ENCODE peak calls at places on chromosomes 3 and 15, in ten cellular contexts. M is transverse colon, Y is fibroblast of lung, V is lower lobe of right lung, Z is GM23338, X is SK-N-SH, N is AG10803, S is sigmoid colon, I is K562, L is mammary epithelial cell. H is an unnamed sample.

GRCh38 chr3:13054705-13055285 is 18.4 kb downstream of the IQSEC1 start:
- DNase-seq in M (no peak), Y (no peak), V (no peak), Z (no peak), X (no peak), N (no peak), S (no peak), I (no peak), L (no peak), H (peak)

GRCh38 chr3:197534348-197534725 is 21.4 kb downstream of the BDH1 start:
- DNase-seq in M (no peak), Y (no peak), V (no peak), Z (no peak), X (no peak), N (no peak), S (no peak), I (no peak), L (peak), H (no peak)

GRCh38 chr3:105513042-105513441 is 146.3 kb downstream of the ALCAM start:
- DNase-seq in M (no peak), Y (peak), V (no peak), Z (no peak), X (no peak), N (peak), S (no peak), I (no peak), L (peak), H (no peak)

GRCh38 chr3:16070707-16071106 is 103.8 kb upstream of the GALNT15 start:
- DNase-seq in M (no peak), Y (no peak), V (no peak), Z (no peak), X (no peak), N (no peak), S (no peak), I (no peak), L (no peak), H (no peak)

GRCh38 chr3:94071713-94072284 is 8.9 kb downstream of the NSUN3 start:
- DNase-seq in M (no peak), Y (no peak), V (no peak), Z (no peak), X (no peak), N (no peak), S (no peak), I (no peak), L (no peak), H (no peak)

GRCh38 chr3:172317984-172318383 is 130.3 kb downstream of the GHSR start:
- DNase-seq in M (peak), Y (peak), V (peak), Z (no peak), X (peak), N (peak), S (peak), I (no peak), L (peak), H (peak)

GRCh38 chr3:107430214-107431047 is 53.2 kb downstream of the CCDC54 start:
- DNase-seq in M (peak), Y (peak), V (no peak), Z (peak), X (peak), N (peak), S (no peak), I (no peak), L (no peak), H (peak)

GRCh38 chr15:34161329-34161953 is 48.5 kb downstream of the KATNBL1 start:
- DNase-seq in M (no peak), Y (no peak), V (no peak), Z (peak), X (no peak), N (no peak), S (no peak), I (no peak), L (peak), H (no peak)

GRCh38 chr3:53841296-53841695 is 4.9 kb downstream of the CHDH start:
- DNase-seq in M (peak), Y (no peak), V (no peak), Z (no peak), X (no peak), N (no peak), S (no peak), I (no peak), L (no peak), H (no peak)

GRCh38 chr3:27802849-27803248 is 80.7 kb upstream of the EOMES start:
- DNase-seq in M (no peak), Y (no peak), V (no peak), Z (no peak), X (no peak), N (no peak), S (no peak), I (no peak), L (no peak), H (no peak)

GRCh38 chr3:196537319-196537984 is 22.3 kb upstream of the SMCO1 start:
- DNase-seq in M (peak), Y (peak), V (no peak), Z (peak), X (peak), N (no peak), S (no peak), I (peak), L (peak), H (no peak)

GRCh38 chr3:184791134-184791533 is 20.8 kb upstream of the VPS8 start:
- DNase-seq in M (no peak), Y (no peak), V (no peak), Z (no peak), X (peak), N (no peak), S (no peak), I (no peak), L (no peak), H (no peak)

GRCh38 chr3:184377882-184378445 is at the start of gene THPO:
- DNase-seq in M (no peak), Y (no peak), V (no peak), Z (peak), X (no peak), N (no peak), S (peak), I (peak), L (no peak), H (peak)

GRCh38 chr3:179942560-179943075 is 94.1 kb downstream of the PEX5L start:
- DNase-seq in M (no peak), Y (no peak), V (no peak), Z (no peak), X (no peak), N (no peak), S (no peak), I (no peak), L (no peak), H (no peak)
- H3K4me3 ChIP-seq in M (no peak), Y (peak), V (peak), Z (peak), X (peak), N (peak), S (peak), I (no peak), L (no peak), H (no peak)

DNA sequence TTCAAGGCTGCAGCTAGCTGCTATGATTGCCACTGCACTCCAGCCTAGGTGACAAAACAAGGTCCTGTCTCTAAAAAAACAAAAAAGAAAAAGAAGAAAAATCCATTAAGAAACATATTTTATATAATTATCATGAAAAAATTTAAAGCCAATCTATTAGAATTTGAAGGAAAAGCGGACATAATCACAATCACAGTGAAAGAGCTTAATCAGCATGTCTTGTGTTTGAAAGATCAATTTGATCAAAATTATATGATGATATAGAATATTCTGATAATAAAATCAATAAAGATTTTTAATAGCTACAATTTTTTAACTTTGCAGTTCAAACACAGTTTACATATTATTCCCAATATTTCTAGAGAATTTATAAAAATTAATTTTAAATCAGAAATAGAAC is 210.1 kb downstream of the MEX3B start:
- DNase-seq in M (no peak), Y (no peak), V (no peak), Z (no peak), X (no peak), N (no peak), S (no peak), I (no peak), L (no peak), H (no peak)
- H3K4me3 ChIP-seq in M (no peak), Y (no peak), V (no peak), Z (no peak), X (no peak), N (no peak), S (no peak), I (no peak), L (no peak), H (no peak)

GRCh38 chr15:88803241-88803919 is at the start of gene ACAN:
- DNase-seq in M (no peak), Y (no peak), V (no peak), Z (peak), X (peak), N (no peak), S (no peak), I (no peak), L (no peak), H (peak)

GRCh38 chr15:88803920-88804247 is 648 bp downstream of the ACAN start:
- DNase-seq in M (no peak), Y (no peak), V (no peak), Z (peak), X (no peak), N (no peak), S (no peak), I (no peak), L (no peak), H (no peak)

GRCh38 chr15:88804257-88804656 is 1.0 kb downstream of the ACAN start:
- DNase-seq in M (no peak), Y (no peak), V (no peak), Z (no peak), X (no peak), N (no peak), S (no peak), I (no peak), L (no peak), H (no peak)

GRCh38 chr15:88802991-88803240 is 320 bp upstream of the ACAN start:
- DNase-seq in M (no peak), Y (no peak), V (no peak), Z (no peak), X (no peak), N (no peak), S (no peak), I (no peak), L (no peak), H (no peak)

GRCh38 chr15:88802250-88802990 is 816 bp upstream of the ACAN start:
- DNase-seq in M (no peak), Y (no peak), V (no peak), Z (no peak), X (no peak), N (no peak), S (no peak), I (no peak), L (no peak), H (no peak)
- H3K4me3 ChIP-seq in M (no peak), Y (no peak), V (no peak), Z (peak), X (no peak), N (peak), S (peak), I (no peak), L (no peak), H (peak)

GRCh38 chr15:91853968-91854943 is 748 bp downstream of the SLCO3A1 start:
- DNase-seq in M (peak), Y (peak), V (peak), Z (peak), X (peak), N (peak), S (peak), I (no peak), L (peak), H (peak)

GRCh38 chr15:91857772-91858171 is 4.3 kb downstream of the SLCO3A1 start:
- DNase-seq in M (no peak), Y (no peak), V (no peak), Z (no peak), X (no peak), N (no peak), S (no peak), I (no peak), L (no peak), H (no peak)

GRCh38 chr15:91857224-91857585 is 3.7 kb downstream of the SLCO3A1 start:
- DNase-seq in M (no peak), Y (no peak), V (no peak), Z (no peak), X (no peak), N (no peak), S (no peak), I (no peak), L (no peak), H (no peak)

GRCh38 chr15:91855241-91855640 is 1.7 kb downstream of the SLCO3A1 start:
- DNase-seq in M (no peak), Y (no peak), V (no peak), Z (no peak), X (no peak), N (no peak), S (no peak), I (no peak), L (no peak), H (no peak)

GRCh38 chr15:91855684-91856553 is 2.4 kb downstream of the SLCO3A1 start:
- DNase-seq in M (peak), Y (no peak), V (peak), Z (peak), X (peak), N (no peak), S (no peak), I (peak), L (peak), H (no peak)
- H3K4me3 ChIP-seq in M (no peak), Y (no peak), V (peak), Z (peak), X (peak), N (no peak), S (no peak), I (no peak), L (peak), H (no peak)

GRCh38 chr3:179503152-179503551 is 51.9 kb upstream of the GNB4 start:
- DNase-seq in M (no peak), Y (no peak), V (no peak), Z (no peak), X (no peak), N (no peak), S (no peak), I (no peak), L (no peak), H (no peak)
- H3K4me3 ChIP-seq in M (no peak), Y (no peak), V (no peak), Z (no peak), X (no peak), N (no peak), S (no peak), I (no peak), L (no peak), H (no peak)

H was measured in aorta.